ENCODE peak calls at places on chromosomes 2 and 18, in four cellular contexts. A, M, V and G are unnamed samples.
A peak's percentile ranks its signal among the peaks of the same experiment; 100 is the strongest.

GRCh38 chr2:33000986-33001385 is 54.2 kb downstream of the LTBP1 start:
- DNase-seq in A (peak; percentile 23), M (peak; percentile 88), V (no peak), G (no peak)

GRCh38 chr2:9002637-9003365 is 683 bp downstream of the MBOAT2 start:
- DNase-seq in V (no peak), M (peak; percentile 29), A (peak; percentile 41), G (peak; percentile 37)

GRCh38 chr2:82027901-82028570 is 1723.5 kb upstream of the LRRTM1 start:
- DNase-seq in A (no peak), V (no peak), M (no peak), G (no peak)

GRCh38 chr2:121666042-121666441 is 16.8 kb upstream of the CLASP1 start:
- DNase-seq in V (no peak), M (no peak), A (no peak), G (no peak)

GRCh38 chr2:27075219-27075871 is 3.1 kb upstream of the EMILIN1 start:
- DNase-seq in A (peak; percentile 48), M (no peak), V (no peak), G (no peak)

GRCh38 chr18:51617167-51617566 is 419.7 kb upstream of the MEX3C start:
- DNase-seq in V (peak; percentile 29), M (peak; percentile 74), A (peak; percentile 1), G (peak; percentile 46)

GRCh38 chr2:10839813-10840212 is 27.2 kb upstream of the PDIA6 start:
- DNase-seq in V (no peak), M (no peak), A (peak; percentile 11), G (peak; percentile 23)

GRCh38 chr2:207617011-207617671 is 8.1 kb downstream of the METTL21A start:
- DNase-seq in V (no peak), M (peak; percentile 89), A (peak; percentile 91), G (peak; percentile 70)

GRCh38 chr2:116716038-116716437 is 1098.5 kb upstream of the DDX18 start:
- DNase-seq in V (no peak), M (no peak), A (no peak), G (no peak)

GRCh38 chr2:169641464-169641863 is 52.7 kb downstream of the CFAP210 start:
- DNase-seq in V (no peak), A (no peak), M (no peak), G (no peak)

GRCh38 chr2:168185583-168186274 is 61.7 kb downstream of the STK39 start:
- DNase-seq in A (no peak), V (no peak), M (no peak), G (no peak)

GRCh38 chr2:67165141-67165990 is 231.8 kb upstream of the ETAA1 start:
- DNase-seq in V (no peak), M (peak; percentile 71), A (no peak), G (no peak)

GRCh38 chr2:209933499-209934458 is 68.7 kb upstream of the RPE start:
- DNase-seq in A (peak; percentile 79), M (peak; percentile 92), V (no peak), G (peak; percentile 96)

DNA sequence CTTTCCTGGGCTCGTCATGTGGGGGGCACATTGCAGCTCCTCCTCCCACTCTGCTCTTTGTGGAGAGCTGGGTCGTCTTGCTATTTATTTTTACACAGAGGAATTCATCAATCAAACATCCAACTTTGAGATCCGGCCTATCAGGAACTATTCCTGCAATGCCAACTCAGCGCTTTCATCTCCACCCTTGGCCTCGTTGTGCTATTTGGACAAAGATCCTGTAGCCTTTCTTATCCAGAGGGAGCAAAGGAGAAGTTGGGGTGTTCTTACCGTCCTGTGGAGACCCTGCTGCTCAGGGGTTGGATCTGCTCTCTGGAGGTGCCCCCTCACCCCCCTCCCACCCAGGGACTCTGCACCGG is 92.1 kb downstream of the ASB1 start:
- DNase-seq in V (no peak), A (no peak), M (no peak), G (no peak)
- H3K4me3 ChIP-seq in V (no peak overlapping the region), A (no peak overlapping the region), M (no peak overlapping the region), G (no peak overlapping the region)

GRCh38 chr18:26545335-26545734 is 3.0 kb downstream of the KCTD1 start:
- DNase-seq in A (no peak), M (no peak), V (no peak), G (no peak)

GRCh38 chr18:26546170-26546874 is 2.0 kb downstream of the KCTD1 start:
- DNase-seq in V (no peak), A (no peak), M (peak; percentile 51), G (peak; percentile 11)

GRCh38 chr18:26546875-26547301 is 1.5 kb downstream of the KCTD1 start:
- DNase-seq in M (peak; percentile 38), V (no peak), A (no peak), G (no peak)

GRCh38 chr18:26544459-26544858 is 3.9 kb downstream of the KCTD1 start:
- DNase-seq in V (no peak), M (no peak), A (no peak), G (no peak)

GRCh38 chr18:26545737-26546136 is 2.6 kb downstream of the KCTD1 start:
- DNase-seq in A (no peak), V (no peak), M (no peak), G (no peak)
- H3K4me3 ChIP-seq in A (peak overlapping the region; percentile 15), V (peak overlapping the region; percentile 77), M (no peak overlapping the region), G (peak overlapping the region; percentile 43)

DNA sequence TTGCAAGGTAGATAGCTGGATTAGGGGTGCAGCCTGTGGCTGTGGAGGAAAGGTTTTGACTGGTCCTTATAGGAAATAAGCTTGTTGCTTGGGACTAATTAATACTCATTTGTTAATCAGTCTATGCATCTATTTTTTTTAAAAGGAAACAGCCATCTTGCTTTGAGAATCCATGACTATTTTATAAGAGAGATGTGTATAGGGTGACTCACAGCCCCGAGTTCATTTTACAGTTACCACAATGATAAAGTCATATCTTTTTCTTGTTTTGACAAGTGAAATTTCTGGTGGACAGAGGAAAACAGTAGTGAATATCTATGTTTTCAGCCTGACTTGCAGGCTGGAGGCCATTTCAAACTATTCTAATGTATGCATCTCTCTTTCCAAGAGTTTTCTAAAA is 193.5 kb upstream of the CCDC68 start:
- DNase-seq in A (peak; percentile 50), M (peak; percentile 78), V (no peak), G (peak; percentile 23)
- H3K4me3 ChIP-seq in A (no peak overlapping the region), M (no peak overlapping the region), V (no peak overlapping the region), G (no peak overlapping the region)

GRCh38 chr2:40680547-40680946 is 228.7 kb upstream of the SLC8A1 start:
- DNase-seq in M (no peak), V (no peak), A (peak; percentile 19), G (peak; percentile 38)
- H3K4me3 ChIP-seq in M (peak overlapping the region; percentile 14), V (no peak overlapping the region), A (no peak overlapping the region), G (peak overlapping the region; percentile 36)

DNA sequence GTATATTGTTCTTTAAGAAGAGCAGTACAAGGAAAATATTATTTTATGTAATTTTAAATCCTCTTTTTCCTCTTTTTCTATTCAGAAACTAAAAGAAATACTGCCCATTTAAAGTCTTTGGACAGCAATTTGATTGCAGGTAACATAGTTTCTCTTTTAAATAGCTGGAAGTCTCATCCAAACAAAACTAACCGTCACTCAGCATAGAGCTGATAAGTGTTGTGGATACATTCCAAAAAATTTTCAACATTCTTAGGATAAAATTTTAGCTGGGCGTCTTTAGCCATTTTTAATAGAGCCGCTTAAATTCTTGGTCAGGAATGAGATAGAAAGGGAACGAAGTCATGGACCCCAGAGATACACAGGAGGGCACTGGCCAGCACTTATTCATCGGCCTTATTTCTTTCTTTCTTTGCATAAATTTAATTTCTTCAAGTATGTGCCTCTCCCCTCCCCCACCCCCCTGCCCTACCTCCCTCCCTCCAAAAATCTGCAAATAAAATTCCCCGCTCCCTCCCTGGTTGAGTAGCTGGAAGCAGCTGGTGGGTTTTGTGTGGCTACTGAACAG is 81.7 kb downstream of the GBX2 start:
- DNase-seq in M (no peak), V (no peak), A (no peak), G (no peak)
- H3K4me3 ChIP-seq in M (no peak overlapping the region), V (no peak overlapping the region), A (no peak overlapping the region), G (no peak overlapping the region)